ENCODE peak calls at places on chromosomes 7 and 10, in seven cellular contexts. One of them, this sample, is unnamed.

GRCh38 chr10:119025336-119025735 is 4.2 kb upstream of the NANOS1 start:
- DNase-seq in IMR-90: peak
- DNase-seq in HCT116: no peak
- DNase-seq in endothelial cell of umbilical vein: peak
- DNase-seq in NB4: no peak
- DNase-seq in GM12878: no peak
- DNase-seq in tibial nerve: no peak
- DNase-seq in this sample: peak

GRCh38 chr7:132516042-132516840 is 60.0 kb downstream of the PLXNA4 start:
- DNase-seq in IMR-90: peak
- DNase-seq in HCT116: no peak
- DNase-seq in endothelial cell of umbilical vein: peak
- DNase-seq in NB4: no peak
- DNase-seq in GM12878: no peak
- DNase-seq in tibial nerve: no peak
- DNase-seq in this sample: no peak

GRCh38 chr7:132441935-132442334 is 134.3 kb downstream of the PLXNA4 start:
- DNase-seq in IMR-90: no peak
- DNase-seq in HCT116: no peak
- DNase-seq in endothelial cell of umbilical vein: no peak
- DNase-seq in NB4: no peak
- DNase-seq in GM12878: no peak
- DNase-seq in tibial nerve: no peak
- DNase-seq in this sample: peak

GRCh38 chr7:152709307-152710133 is 33.6 kb upstream of the XRCC2 start:
- DNase-seq in IMR-90: peak
- DNase-seq in HCT116: peak
- DNase-seq in endothelial cell of umbilical vein: no peak
- DNase-seq in NB4: peak
- DNase-seq in GM12878: no peak
- DNase-seq in tibial nerve: no peak
- DNase-seq in this sample: no peak

GRCh38 chr7:113764401-113765035 is 154.3 kb downstream of the PPP1R3A start:
- DNase-seq in IMR-90: no peak
- DNase-seq in HCT116: no peak
- DNase-seq in endothelial cell of umbilical vein: no peak
- DNase-seq in NB4: no peak
- DNase-seq in GM12878: no peak
- DNase-seq in tibial nerve: no peak
- DNase-seq in this sample: no peak

GRCh38 chr10:119466655-119467054 is 75.9 kb downstream of the RGS10 start:
- DNase-seq in IMR-90: no peak
- DNase-seq in HCT116: no peak
- DNase-seq in endothelial cell of umbilical vein: no peak
- DNase-seq in NB4: no peak
- DNase-seq in GM12878: no peak
- DNase-seq in tibial nerve: no peak
- DNase-seq in this sample: no peak

GRCh38 chr10:133131053-133131452 is 29.0 kb upstream of the KNDC1 start:
- DNase-seq in IMR-90: no peak
- DNase-seq in HCT116: no peak
- DNase-seq in endothelial cell of umbilical vein: no peak
- DNase-seq in NB4: no peak
- DNase-seq in GM12878: no peak
- DNase-seq in tibial nerve: no peak
- DNase-seq in this sample: no peak

GRCh38 chr10:76080991-76081390 is 649.6 kb downstream of the LRMDA start:
- DNase-seq in IMR-90: peak
- DNase-seq in HCT116: no peak
- DNase-seq in endothelial cell of umbilical vein: no peak
- DNase-seq in NB4: no peak
- DNase-seq in GM12878: no peak
- DNase-seq in tibial nerve: no peak
- DNase-seq in this sample: no peak

GRCh38 chr7:83934118-83934734 is 260.4 kb downstream of the SEMA3A start:
- DNase-seq in IMR-90: peak
- DNase-seq in HCT116: no peak
- DNase-seq in endothelial cell of umbilical vein: peak
- DNase-seq in NB4: no peak
- DNase-seq in GM12878: no peak
- DNase-seq in tibial nerve: no peak
- DNase-seq in this sample: no peak

DNA sequence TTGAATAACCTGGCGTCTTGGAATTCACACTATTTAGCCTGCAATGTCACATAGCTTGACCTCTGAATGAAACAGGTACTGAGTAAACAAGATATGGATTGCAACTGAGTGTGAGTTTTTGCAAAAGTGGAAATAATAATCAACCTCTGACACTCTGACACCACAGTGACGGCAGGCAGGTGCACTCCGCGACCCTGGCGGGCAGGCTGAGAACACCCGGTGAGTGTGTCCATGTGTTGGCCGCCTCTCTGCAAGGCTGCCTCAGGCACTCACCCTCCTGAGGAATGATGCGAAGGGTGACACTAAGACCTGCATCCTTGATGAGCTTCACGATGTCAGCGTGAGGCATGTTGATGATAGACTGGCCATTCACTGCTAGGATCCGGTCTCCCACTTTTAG is 336.2 kb downstream of the PHTF2 start:
- DNase-seq in IMR-90: no peak
- DNase-seq in HCT116: no peak
- DNase-seq in endothelial cell of umbilical vein: no peak
- DNase-seq in NB4: no peak
- DNase-seq in GM12878: no peak
- DNase-seq in tibial nerve: no peak
- DNase-seq in this sample: no peak
- TF ChIP-seq POLR2A in IMR-90: no peak
- TF ChIP-seq POLR2A in HCT116: no peak
- TF ChIP-seq POLR2A in endothelial cell of umbilical vein: no peak
- TF ChIP-seq POLR2A in NB4: no peak
- TF ChIP-seq POLR2A in GM12878: no peak
- TF ChIP-seq POLR2A in tibial nerve: no peak
- TF ChIP-seq POLR2A in this sample: no peak

DNA sequence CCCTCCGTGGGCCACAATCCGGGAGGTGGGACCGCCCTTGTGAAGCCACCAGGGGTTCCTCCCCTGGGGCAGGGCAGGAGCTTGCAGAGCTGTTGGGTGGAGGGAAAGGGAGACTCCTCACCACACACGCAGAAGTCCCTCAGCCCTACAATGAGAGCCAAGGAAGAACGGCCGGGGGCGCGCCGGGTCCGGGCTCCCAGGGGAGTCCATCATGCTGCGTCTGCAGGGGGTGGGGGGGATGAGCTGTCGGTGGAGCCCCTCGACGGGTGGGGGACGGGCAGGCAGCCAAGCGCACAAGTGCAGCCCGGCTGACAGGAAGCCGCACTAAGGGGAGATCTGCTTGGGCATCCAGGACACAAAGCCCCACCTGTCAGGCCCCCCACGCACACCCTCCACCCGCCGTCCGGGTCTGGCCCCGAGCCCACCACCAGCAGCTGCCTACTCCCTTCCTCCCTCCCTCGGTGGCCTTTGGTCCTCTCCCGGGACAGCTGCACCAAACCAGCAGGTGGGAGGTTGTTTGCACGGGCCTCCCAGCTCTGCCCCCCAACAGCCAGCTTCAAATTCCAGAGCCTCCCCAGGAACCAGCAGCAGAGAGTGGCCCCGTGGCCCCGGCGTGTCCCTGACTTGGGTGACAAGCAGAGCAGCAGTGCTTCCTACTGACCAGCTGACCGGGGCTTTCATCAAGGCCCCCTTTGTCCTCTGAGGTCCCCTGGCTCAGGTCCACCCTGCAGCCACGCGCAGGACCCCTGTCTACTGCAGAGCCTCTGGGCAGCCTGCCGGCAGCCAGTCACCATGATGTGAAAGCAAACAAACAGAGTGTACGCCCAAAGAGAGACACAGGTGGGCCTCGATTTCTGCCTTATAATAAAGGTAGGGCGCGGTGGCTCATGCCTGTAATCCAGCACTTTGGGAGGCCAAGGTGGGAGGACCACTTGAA is 50.3 kb downstream of the HIP1 start:
- DNase-seq in IMR-90: no peak
- DNase-seq in HCT116: no peak
- DNase-seq in endothelial cell of umbilical vein: no peak
- DNase-seq in NB4: peak
- DNase-seq in GM12878: no peak
- DNase-seq in tibial nerve: no peak
- DNase-seq in this sample: peak
- H3K4me3 ChIP-seq in IMR-90: no peak
- H3K4me3 ChIP-seq in HCT116: no peak
- H3K4me3 ChIP-seq in endothelial cell of umbilical vein: no peak
- H3K4me3 ChIP-seq in NB4: no peak
- H3K4me3 ChIP-seq in GM12878: no peak
- H3K4me3 ChIP-seq in tibial nerve: no peak
- H3K4me3 ChIP-seq in this sample: no peak

GRCh38 chr7:127650842-127651555 is 995 bp upstream of the SND1 start:
- DNase-seq in IMR-90: peak
- DNase-seq in HCT116: no peak
- DNase-seq in endothelial cell of umbilical vein: no peak
- DNase-seq in NB4: peak
- DNase-seq in GM12878: no peak
- DNase-seq in tibial nerve: no peak
- DNase-seq in this sample: no peak
- TF ChIP-seq POLR2A in IMR-90: no peak
- TF ChIP-seq POLR2A in HCT116: peak
- TF ChIP-seq POLR2A in endothelial cell of umbilical vein: no peak
- TF ChIP-seq POLR2A in NB4: no peak
- TF ChIP-seq POLR2A in GM12878: no peak
- TF ChIP-seq POLR2A in tibial nerve: no peak
- TF ChIP-seq POLR2A in this sample: no peak

GRCh38 chr7:111531993-111532392 is 30.3 kb downstream of the IMMP2L start:
- DNase-seq in IMR-90: no peak
- DNase-seq in HCT116: no peak
- DNase-seq in endothelial cell of umbilical vein: no peak
- DNase-seq in NB4: no peak
- DNase-seq in GM12878: no peak
- DNase-seq in tibial nerve: no peak
- DNase-seq in this sample: peak

GRCh38 chr7:111535142-111535541 is 27.1 kb downstream of the IMMP2L start:
- DNase-seq in IMR-90: no peak
- DNase-seq in HCT116: no peak
- DNase-seq in endothelial cell of umbilical vein: no peak
- DNase-seq in NB4: no peak
- DNase-seq in GM12878: no peak
- DNase-seq in tibial nerve: no peak
- DNase-seq in this sample: no peak

GRCh38 chr7:111529507-111530355 is 32.6 kb downstream of the IMMP2L start:
- DNase-seq in IMR-90: peak
- DNase-seq in HCT116: no peak
- DNase-seq in endothelial cell of umbilical vein: peak
- DNase-seq in NB4: no peak
- DNase-seq in GM12878: no peak
- DNase-seq in tibial nerve: no peak
- DNase-seq in this sample: no peak

GRCh38 chr7:111530356-111530668 is 32.0 kb downstream of the IMMP2L start:
- DNase-seq in IMR-90: no peak
- DNase-seq in HCT116: no peak
- DNase-seq in endothelial cell of umbilical vein: peak
- DNase-seq in NB4: no peak
- DNase-seq in GM12878: no peak
- DNase-seq in tibial nerve: no peak
- DNase-seq in this sample: no peak

GRCh38 chr7:111532625-111533024 is 29.7 kb downstream of the IMMP2L start:
- DNase-seq in IMR-90: no peak
- DNase-seq in HCT116: no peak
- DNase-seq in endothelial cell of umbilical vein: no peak
- DNase-seq in NB4: no peak
- DNase-seq in GM12878: no peak
- DNase-seq in tibial nerve: no peak
- DNase-seq in this sample: peak
- H3K4me3 ChIP-seq in IMR-90: no peak
- H3K4me3 ChIP-seq in HCT116: no peak
- H3K4me3 ChIP-seq in endothelial cell of umbilical vein: no peak
- H3K4me3 ChIP-seq in NB4: no peak
- H3K4me3 ChIP-seq in GM12878: no peak
- H3K4me3 ChIP-seq in tibial nerve: no peak
- H3K4me3 ChIP-seq in this sample: no peak

GRCh38 chr7:44189993-44190872 is 994 bp upstream of the GCK start:
- DNase-seq in IMR-90: no peak
- DNase-seq in HCT116: no peak
- DNase-seq in endothelial cell of umbilical vein: no peak
- DNase-seq in NB4: no peak
- DNase-seq in GM12878: no peak
- DNase-seq in tibial nerve: no peak
- DNase-seq in this sample: no peak
- TF ChIP-seq POLR2A in IMR-90: no peak
- TF ChIP-seq POLR2A in HCT116: no peak
- TF ChIP-seq POLR2A in endothelial cell of umbilical vein: no peak
- TF ChIP-seq POLR2A in NB4: no peak
- TF ChIP-seq POLR2A in GM12878: no peak
- TF ChIP-seq POLR2A in tibial nerve: no peak
- TF ChIP-seq POLR2A in this sample: no peak

DNA sequence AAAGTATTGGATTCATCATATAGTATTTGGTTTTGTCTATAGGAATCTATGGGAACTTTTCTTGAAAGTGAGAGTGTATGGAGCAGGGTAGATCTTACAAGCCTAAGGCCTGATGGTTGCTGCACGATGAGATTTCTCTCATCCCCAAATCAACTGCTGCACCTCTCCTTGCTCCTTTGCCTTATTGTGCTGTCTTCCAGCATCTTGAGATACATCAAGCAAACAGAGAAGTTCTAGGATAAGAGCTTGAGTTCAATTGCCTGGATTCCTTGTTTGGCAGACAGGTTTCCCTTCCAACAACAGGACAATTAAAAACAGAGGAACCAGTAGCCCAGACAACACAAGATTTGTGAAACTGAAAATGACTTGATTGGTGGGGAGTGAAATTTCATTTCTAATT is 56.6 kb downstream of the CPED1 start:
- DNase-seq in IMR-90: no peak
- DNase-seq in HCT116: no peak
- DNase-seq in endothelial cell of umbilical vein: no peak
- DNase-seq in NB4: no peak
- DNase-seq in GM12878: no peak
- DNase-seq in tibial nerve: no peak
- DNase-seq in this sample: no peak
- H3K4me3 ChIP-seq in IMR-90: no peak
- H3K4me3 ChIP-seq in HCT116: no peak
- H3K4me3 ChIP-seq in endothelial cell of umbilical vein: no peak
- H3K4me3 ChIP-seq in NB4: no peak
- H3K4me3 ChIP-seq in GM12878: no peak
- H3K4me3 ChIP-seq in tibial nerve: no peak
- H3K4me3 ChIP-seq in this sample: no peak